ENCODE peak calls at places on chromosome 12, in nine cellular contexts. One of them, this sample, is unnamed.

GRCh38 chr12:130162771-130163460 is 652 bp downstream of the FZD10 start:
- DNase-seq in cardiac muscle cell: peak
- DNase-seq in ovary: no peak
- DNase-seq in mucosa of descending colon: no peak
- DNase-seq in CD14-positive monocyte: no peak
- DNase-seq in MM.1S: no peak
- DNase-seq in upper lobe of right lung: peak
- DNase-seq in neural progenitor cell: no peak
- DNase-seq in HCT116: no peak
- DNase-seq in this sample: peak

GRCh38 chr12:109734219-109735000 is 20.8 kb downstream of the FAM222A start:
- DNase-seq in mucosa of descending colon: no peak
- DNase-seq in upper lobe of right lung: peak
- DNase-seq in CD14-positive monocyte: peak
- DNase-seq in cardiac muscle cell: peak
- DNase-seq in neural progenitor cell: peak
- DNase-seq in MM.1S: no peak
- DNase-seq in HCT116: no peak
- DNase-seq in ovary: peak
- DNase-seq in this sample: peak

GRCh38 chr12:130419116-130419515 is 81.4 kb downstream of the PIWIL1 start:
- DNase-seq in upper lobe of right lung: no peak
- DNase-seq in cardiac muscle cell: no peak
- DNase-seq in ovary: no peak
- DNase-seq in HCT116: no peak
- DNase-seq in CD14-positive monocyte: no peak
- DNase-seq in MM.1S: no peak
- DNase-seq in mucosa of descending colon: no peak
- DNase-seq in neural progenitor cell: no peak
- DNase-seq in this sample: no peak

GRCh38 chr12:125159687-125160086 is 94.5 kb downstream of the AACS start:
- DNase-seq in ovary: no peak
- DNase-seq in cardiac muscle cell: no peak
- DNase-seq in HCT116: no peak
- DNase-seq in CD14-positive monocyte: no peak
- DNase-seq in MM.1S: no peak
- DNase-seq in upper lobe of right lung: no peak
- DNase-seq in mucosa of descending colon: no peak
- DNase-seq in neural progenitor cell: peak
- DNase-seq in this sample: no peak

GRCh38 chr12:74719447-74719846 is 181.8 kb downstream of the ATXN7L3B start:
- DNase-seq in HCT116: no peak
- DNase-seq in upper lobe of right lung: no peak
- DNase-seq in neural progenitor cell: no peak
- DNase-seq in ovary: no peak
- DNase-seq in MM.1S: no peak
- DNase-seq in CD14-positive monocyte: no peak
- DNase-seq in mucosa of descending colon: no peak
- DNase-seq in cardiac muscle cell: no peak
- DNase-seq in this sample: no peak

GRCh38 chr12:84727964-84728363 is 184.6 kb downstream of the SLC6A15 start:
- DNase-seq in cardiac muscle cell: no peak
- DNase-seq in upper lobe of right lung: no peak
- DNase-seq in CD14-positive monocyte: no peak
- DNase-seq in mucosa of descending colon: no peak
- DNase-seq in HCT116: no peak
- DNase-seq in ovary: no peak
- DNase-seq in neural progenitor cell: no peak
- DNase-seq in MM.1S: peak
- DNase-seq in this sample: no peak

GRCh38 chr12:39620664-39621658 is 1.4 kb upstream of the ABCD2 start:
- DNase-seq in ovary: no peak
- DNase-seq in neural progenitor cell: no peak
- DNase-seq in mucosa of descending colon: no peak
- DNase-seq in cardiac muscle cell: peak
- DNase-seq in MM.1S: peak
- DNase-seq in HCT116: no peak
- DNase-seq in upper lobe of right lung: no peak
- DNase-seq in CD14-positive monocyte: no peak
- DNase-seq in this sample: no peak

GRCh38 chr12:69401940-69402339 is 42.4 kb downstream of the YEATS4 start:
- DNase-seq in HCT116: no peak
- DNase-seq in mucosa of descending colon: no peak
- DNase-seq in ovary: no peak
- DNase-seq in MM.1S: no peak
- DNase-seq in upper lobe of right lung: no peak
- DNase-seq in cardiac muscle cell: no peak
- DNase-seq in neural progenitor cell: no peak
- DNase-seq in CD14-positive monocyte: no peak
- DNase-seq in this sample: no peak

GRCh38 chr12:122849352-122850047 is 14.2 kb downstream of the HIP1R start:
- DNase-seq in MM.1S: no peak
- DNase-seq in cardiac muscle cell: no peak
- DNase-seq in neural progenitor cell: no peak
- DNase-seq in HCT116: no peak
- DNase-seq in mucosa of descending colon: no peak
- DNase-seq in upper lobe of right lung: no peak
- DNase-seq in ovary: no peak
- DNase-seq in CD14-positive monocyte: no peak
- DNase-seq in this sample: no peak

GRCh38 chr12:94660436-94660835 is 10.1 kb upstream of the TMCC3 start:
- DNase-seq in ovary: no peak
- DNase-seq in neural progenitor cell: no peak
- DNase-seq in mucosa of descending colon: no peak
- DNase-seq in cardiac muscle cell: no peak
- DNase-seq in CD14-positive monocyte: no peak
- DNase-seq in HCT116: no peak
- DNase-seq in MM.1S: no peak
- DNase-seq in upper lobe of right lung: no peak
- DNase-seq in this sample: no peak

GRCh38 chr12:94748726-94749421 is 98.5 kb upstream of the TMCC3 start:
- DNase-seq in ovary: no peak
- DNase-seq in cardiac muscle cell: no peak
- DNase-seq in HCT116: no peak
- DNase-seq in mucosa of descending colon: no peak
- DNase-seq in MM.1S: no peak
- DNase-seq in CD14-positive monocyte: no peak
- DNase-seq in neural progenitor cell: no peak
- DNase-seq in upper lobe of right lung: no peak
- DNase-seq in this sample: no peak

GRCh38 chr12:32273063-32273521 is 126.3 kb upstream of the FGD4 start:
- DNase-seq in upper lobe of right lung: no peak
- DNase-seq in mucosa of descending colon: no peak
- DNase-seq in HCT116: no peak
- DNase-seq in cardiac muscle cell: no peak
- DNase-seq in CD14-positive monocyte: no peak
- DNase-seq in MM.1S: peak
- DNase-seq in neural progenitor cell: no peak
- DNase-seq in ovary: no peak
- DNase-seq in this sample: no peak

GRCh38 chr12:19238520-19238919 is 109.0 kb downstream of the PLEKHA5 start:
- DNase-seq in HCT116: no peak
- DNase-seq in neural progenitor cell: no peak
- DNase-seq in CD14-positive monocyte: no peak
- DNase-seq in cardiac muscle cell: no peak
- DNase-seq in MM.1S: no peak
- DNase-seq in mucosa of descending colon: no peak
- DNase-seq in ovary: no peak
- DNase-seq in upper lobe of right lung: no peak
- DNase-seq in this sample: no peak

GRCh38 chr12:51836012-51836832 is 12.3 kb downstream of the FIGNL2 start:
- DNase-seq in MM.1S: no peak
- DNase-seq in cardiac muscle cell: no peak
- DNase-seq in CD14-positive monocyte: no peak
- DNase-seq in ovary: no peak
- DNase-seq in upper lobe of right lung: no peak
- DNase-seq in neural progenitor cell: peak
- DNase-seq in mucosa of descending colon: no peak
- DNase-seq in HCT116: no peak
- DNase-seq in this sample: peak

GRCh38 chr12:46938071-46938678 is 112.4 kb upstream of the SLC38A4 start:
- DNase-seq in ovary: no peak
- DNase-seq in MM.1S: no peak
- DNase-seq in HCT116: no peak
- DNase-seq in CD14-positive monocyte: no peak
- DNase-seq in neural progenitor cell: no peak
- DNase-seq in upper lobe of right lung: no peak
- DNase-seq in cardiac muscle cell: no peak
- DNase-seq in mucosa of descending colon: no peak
- DNase-seq in this sample: no peak

GRCh38 chr12:50734409-50735263 is 29.3 kb upstream of the ATF1 start:
- DNase-seq in neural progenitor cell: peak
- DNase-seq in cardiac muscle cell: peak
- DNase-seq in HCT116: peak
- DNase-seq in CD14-positive monocyte: no peak
- DNase-seq in mucosa of descending colon: no peak
- DNase-seq in ovary: no peak
- DNase-seq in MM.1S: peak
- DNase-seq in upper lobe of right lung: no peak
- DNase-seq in this sample: peak

GRCh38 chr12:133129368-133130037 is 571 bp downstream of the ZNF891 start:
- DNase-seq in upper lobe of right lung: no peak
- DNase-seq in ovary: no peak
- DNase-seq in cardiac muscle cell: peak
- DNase-seq in CD14-positive monocyte: no peak
- DNase-seq in neural progenitor cell: no peak
- DNase-seq in HCT116: no peak
- DNase-seq in mucosa of descending colon: no peak
- DNase-seq in MM.1S: no peak
- DNase-seq in this sample: peak

GRCh38 chr12:33596061-33596460 is 156.4 kb upstream of the SYT10 start:
- DNase-seq in CD14-positive monocyte: no peak
- DNase-seq in ovary: no peak
- DNase-seq in mucosa of descending colon: no peak
- DNase-seq in cardiac muscle cell: peak
- DNase-seq in HCT116: no peak
- DNase-seq in neural progenitor cell: no peak
- DNase-seq in MM.1S: no peak
- DNase-seq in upper lobe of right lung: no peak
- DNase-seq in this sample: no peak

GRCh38 chr12:262113-262512 is 523 bp downstream of the SLC6A13 start:
- DNase-seq in mucosa of descending colon: no peak
- DNase-seq in cardiac muscle cell: no peak
- DNase-seq in HCT116: no peak
- DNase-seq in upper lobe of right lung: no peak
- DNase-seq in MM.1S: no peak
- DNase-seq in CD14-positive monocyte: no peak
- DNase-seq in neural progenitor cell: no peak
- DNase-seq in ovary: no peak
- DNase-seq in this sample: no peak

GRCh38 chr12:121245031-121245430 is 35.1 kb downstream of the P2RX4 start:
- DNase-seq in upper lobe of right lung: no peak
- DNase-seq in CD14-positive monocyte: no peak
- DNase-seq in mucosa of descending colon: no peak
- DNase-seq in MM.1S: no peak
- DNase-seq in neural progenitor cell: no peak
- DNase-seq in ovary: no peak
- DNase-seq in HCT116: no peak
- DNase-seq in cardiac muscle cell: no peak
- DNase-seq in this sample: no peak
- TF ChIP-seq CTCF in upper lobe of right lung: no peak
- TF ChIP-seq CTCF in CD14-positive monocyte: no peak
- TF ChIP-seq CTCF in mucosa of descending colon: no peak
- TF ChIP-seq CTCF in MM.1S: no peak
- TF ChIP-seq CTCF in neural progenitor cell: no peak
- TF ChIP-seq CTCF in ovary: no peak
- TF ChIP-seq CTCF in HCT116: no peak
- TF ChIP-seq CTCF in cardiac muscle cell: no peak
- TF ChIP-seq CTCF in this sample: no peak

DNA sequence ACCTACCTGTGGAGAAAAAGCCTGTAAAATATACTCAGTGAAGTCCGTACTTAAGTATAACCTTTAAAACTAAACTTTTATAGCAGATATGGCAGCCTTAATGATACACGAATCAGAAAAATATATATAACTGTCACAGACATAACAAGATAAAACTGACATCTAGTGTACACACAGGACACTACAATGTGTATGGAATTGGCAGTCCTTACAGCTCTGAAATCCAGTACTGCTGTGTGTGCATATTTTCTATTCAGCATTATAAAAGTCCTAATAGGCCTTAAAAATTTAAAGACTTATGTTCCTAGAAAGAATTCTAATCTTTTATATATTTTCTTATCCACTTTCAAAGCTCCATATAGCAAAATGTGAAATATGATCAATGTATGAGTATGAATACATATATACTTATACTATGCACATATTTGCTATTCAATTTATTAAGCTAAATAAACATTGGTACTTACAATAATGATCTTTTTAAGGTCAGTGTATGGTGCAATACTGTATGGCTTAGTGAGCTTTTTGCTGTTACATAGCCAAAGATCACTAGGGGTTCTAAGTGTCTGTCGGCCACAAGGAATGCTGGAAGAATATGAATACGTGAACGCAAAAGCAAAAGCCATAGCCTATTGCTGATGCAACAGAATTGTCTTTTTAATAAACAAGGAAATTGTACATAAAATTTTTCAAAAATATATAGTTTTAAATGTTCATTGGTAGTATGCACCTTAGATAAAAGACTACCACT is 69.2 kb downstream of the C2CD5 start:
- DNase-seq in upper lobe of right lung: no peak
- DNase-seq in HCT116: no peak
- DNase-seq in neural progenitor cell: no peak
- DNase-seq in MM.1S: no peak
- DNase-seq in CD14-positive monocyte: no peak
- DNase-seq in ovary: no peak
- DNase-seq in cardiac muscle cell: no peak
- DNase-seq in mucosa of descending colon: no peak
- DNase-seq in this sample: no peak
- TF ChIP-seq CTCF in upper lobe of right lung: no peak
- TF ChIP-seq CTCF in HCT116: no peak
- TF ChIP-seq CTCF in neural progenitor cell: no peak
- TF ChIP-seq CTCF in MM.1S: no peak
- TF ChIP-seq CTCF in CD14-positive monocyte: no peak
- TF ChIP-seq CTCF in ovary: no peak
- TF ChIP-seq CTCF in cardiac muscle cell: no peak
- TF ChIP-seq CTCF in mucosa of descending colon: no peak
- TF ChIP-seq CTCF in this sample: no peak

GRCh38 chr12:13127476-13127875 is 24.0 kb upstream of the GSG1 start:
- DNase-seq in MM.1S: no peak
- DNase-seq in ovary: no peak
- DNase-seq in neural progenitor cell: no peak
- DNase-seq in HCT116: no peak
- DNase-seq in mucosa of descending colon: no peak
- DNase-seq in CD14-positive monocyte: no peak
- DNase-seq in cardiac muscle cell: no peak
- DNase-seq in upper lobe of right lung: no peak
- DNase-seq in this sample: no peak
- TF ChIP-seq CTCF in MM.1S: no peak
- TF ChIP-seq CTCF in ovary: no peak
- TF ChIP-seq CTCF in neural progenitor cell: no peak
- TF ChIP-seq CTCF in HCT116: no peak
- TF ChIP-seq CTCF in mucosa of descending colon: no peak
- TF ChIP-seq CTCF in CD14-positive monocyte: no peak
- TF ChIP-seq CTCF in cardiac muscle cell: no peak
- TF ChIP-seq CTCF in upper lobe of right lung: no peak
- TF ChIP-seq CTCF in this sample: no peak

DNA sequence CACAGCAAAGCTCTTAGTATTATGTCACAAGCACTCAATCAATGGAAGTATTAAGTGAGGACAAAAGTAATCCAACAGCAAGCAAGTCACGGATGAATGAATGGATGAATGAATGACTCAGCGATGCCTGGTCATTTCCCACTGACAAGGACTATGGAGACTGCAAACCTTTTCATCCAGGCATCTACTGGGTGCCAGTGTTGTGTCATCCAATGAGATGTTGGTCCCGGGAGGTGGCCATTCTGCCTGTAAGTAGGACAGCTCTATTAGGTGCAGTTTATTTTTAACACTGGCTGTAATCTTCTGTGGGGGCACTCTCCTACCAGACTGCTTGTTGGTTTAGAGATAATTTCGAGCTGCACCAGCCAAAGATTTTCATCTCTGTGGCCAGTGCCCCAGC is 39.4 kb downstream of the STAB2 start:
- DNase-seq in CD14-positive monocyte: no peak
- DNase-seq in HCT116: no peak
- DNase-seq in MM.1S: no peak
- DNase-seq in upper lobe of right lung: no peak
- DNase-seq in cardiac muscle cell: peak
- DNase-seq in ovary: no peak
- DNase-seq in mucosa of descending colon: peak
- DNase-seq in neural progenitor cell: peak
- DNase-seq in this sample: no peak
- TF ChIP-seq CTCF in CD14-positive monocyte: no peak
- TF ChIP-seq CTCF in HCT116: no peak
- TF ChIP-seq CTCF in MM.1S: no peak
- TF ChIP-seq CTCF in upper lobe of right lung: peak
- TF ChIP-seq CTCF in cardiac muscle cell: no peak
- TF ChIP-seq CTCF in ovary: no peak
- TF ChIP-seq CTCF in mucosa of descending colon: peak
- TF ChIP-seq CTCF in neural progenitor cell: peak
- TF ChIP-seq CTCF in this sample: no peak

This sample was measured in nephron progenitor cell.